ENCODE peak calls at places on chromosome 10, in five cellular contexts. E, S, O, N and X are unnamed samples.

GRCh38 chr10:3149918-3150317 is 22.7 kb downstream of the PITRM1 start:
- DNase-seq in S (no peak), O (no peak), N (no peak), E (no peak), X (no peak)

GRCh38 chr10:102341038-102341688 is 54.3 kb upstream of the NFKB2 start:
- DNase-seq in E (no peak), O (no peak), S (no peak), N (no peak), X (no peak)

GRCh38 chr10:105023706-105024105 is 382.6 kb downstream of the SORCS3 start:
- DNase-seq in O (no peak), E (no peak), N (peak), S (no peak), X (no peak)

GRCh38 chr10:35435824-35436223 is 99.5 kb downstream of the CCNY start:
- DNase-seq in N (no peak), O (no peak), S (no peak), E (no peak), X (no peak)

GRCh38 chr10:93445978-93446720 is 36.0 kb downstream of the MYOF start:
- DNase-seq in S (no peak), O (no peak), N (no peak), E (no peak), X (no peak)

GRCh38 chr10:58414270-58415041 is 29.2 kb downstream of the TFAM start:
- DNase-seq in E (peak), N (peak), S (no peak), O (peak), X (no peak)

GRCh38 chr10:82378146-82378545 is 503.2 kb downstream of the NRG3 start:
- DNase-seq in N (peak), E (no peak), O (peak), S (peak), X (peak)

GRCh38 chr10:130470286-130470685 is 334.1 kb downstream of the GLRX3 start:
- DNase-seq in E (no peak), N (no peak), O (no peak), S (no peak), X (no peak)

GRCh38 chr10:88243202-88243744 is 339.8 kb downstream of the RNLS start:
- DNase-seq in N (no peak), O (no peak), S (no peak), E (no peak), X (no peak)

GRCh38 chr10:62047240-62047897 is 145.9 kb downstream of the ARID5B start:
- DNase-seq in O (no peak), E (no peak), S (no peak), N (peak), X (no peak)

GRCh38 chr10:75209325-75210192 is 1.0 kb upstream of the VDAC2 start:
- DNase-seq in O (peak), E (no peak), N (peak), S (peak), X (no peak)